ENCODE peak calls at places on chromosomes 7 and 10, in six cellular contexts. One of them, this sample, is unnamed.

GRCh38 chr7:105638942-105639495 is 57.7 kb upstream of the EFCAB10 start:
- DNase-seq in substantia nigra: no peak
- DNase-seq in BE2C: no peak
- DNase-seq in adipocyte: no peak
- DNase-seq in naive thymus-derived CD8-positive, alpha-beta T cell: no peak
- DNase-seq in PC-9: peak
- DNase-seq in this sample: no peak

GRCh38 chr7:18425227-18425626 is 70.3 kb upstream of the HDAC9 start:
- DNase-seq in substantia nigra: no peak
- DNase-seq in BE2C: no peak
- DNase-seq in adipocyte: no peak
- DNase-seq in naive thymus-derived CD8-positive, alpha-beta T cell: no peak
- DNase-seq in PC-9: no peak
- DNase-seq in this sample: no peak

GRCh38 chr10:3548702-3549101 is 236.3 kb downstream of the KLF6 start:
- DNase-seq in substantia nigra: no peak
- DNase-seq in BE2C: no peak
- DNase-seq in adipocyte: peak
- DNase-seq in naive thymus-derived CD8-positive, alpha-beta T cell: no peak
- DNase-seq in PC-9: no peak
- DNase-seq in this sample: no peak

GRCh38 chr10:93309062-93309461 is 173.1 kb downstream of the MYOF start:
- DNase-seq in substantia nigra: no peak
- DNase-seq in BE2C: peak
- DNase-seq in adipocyte: no peak
- DNase-seq in naive thymus-derived CD8-positive, alpha-beta T cell: no peak
- DNase-seq in PC-9: no peak
- DNase-seq in this sample: no peak

GRCh38 chr7:37149019-37149814 is 299.4 kb downstream of the ELMO1 start:
- DNase-seq in substantia nigra: no peak
- DNase-seq in BE2C: no peak
- DNase-seq in adipocyte: no peak
- DNase-seq in naive thymus-derived CD8-positive, alpha-beta T cell: no peak
- DNase-seq in PC-9: no peak
- DNase-seq in this sample: no peak

GRCh38 chr10:125775491-125776106 is at the start of gene MMP21:
- DNase-seq in substantia nigra: no peak
- DNase-seq in BE2C: no peak
- DNase-seq in adipocyte: no peak
- DNase-seq in naive thymus-derived CD8-positive, alpha-beta T cell: no peak
- DNase-seq in PC-9: no peak
- DNase-seq in this sample: no peak

GRCh38 chr10:123852411-123852951 is 39.1 kb downstream of the CPXM2 start:
- DNase-seq in substantia nigra: no peak
- DNase-seq in BE2C: no peak
- DNase-seq in adipocyte: no peak
- DNase-seq in naive thymus-derived CD8-positive, alpha-beta T cell: no peak
- DNase-seq in PC-9: no peak
- DNase-seq in this sample: no peak

GRCh38 chr7:150983893-150984368 is 5.8 kb upstream of the KCNH2 start:
- DNase-seq in substantia nigra: no peak
- DNase-seq in BE2C: no peak
- DNase-seq in adipocyte: peak
- DNase-seq in naive thymus-derived CD8-positive, alpha-beta T cell: no peak
- DNase-seq in PC-9: no peak
- DNase-seq in this sample: no peak

GRCh38 chr7:99106869-99107268 is 37.0 kb downstream of the SMURF1 start:
- DNase-seq in substantia nigra: no peak
- DNase-seq in BE2C: no peak
- DNase-seq in adipocyte: no peak
- DNase-seq in naive thymus-derived CD8-positive, alpha-beta T cell: no peak
- DNase-seq in PC-9: peak
- DNase-seq in this sample: no peak

GRCh38 chr7:133837248-133837647 is 289.9 kb upstream of the LRGUK start:
- DNase-seq in substantia nigra: no peak
- DNase-seq in BE2C: peak
- DNase-seq in adipocyte: no peak
- DNase-seq in naive thymus-derived CD8-positive, alpha-beta T cell: no peak
- DNase-seq in PC-9: no peak
- DNase-seq in this sample: no peak

GRCh38 chr10:103739039-103739764 is 116.2 kb downstream of the SH3PXD2A start:
- DNase-seq in substantia nigra: no peak
- DNase-seq in BE2C: no peak
- DNase-seq in adipocyte: peak
- DNase-seq in naive thymus-derived CD8-positive, alpha-beta T cell: no peak
- DNase-seq in PC-9: peak
- DNase-seq in this sample: no peak

GRCh38 chr10:12512292-12513002 is 163.1 kb downstream of the CAMK1D start:
- DNase-seq in substantia nigra: no peak
- DNase-seq in BE2C: no peak
- DNase-seq in adipocyte: no peak
- DNase-seq in naive thymus-derived CD8-positive, alpha-beta T cell: no peak
- DNase-seq in PC-9: no peak
- DNase-seq in this sample: no peak

GRCh38 chr7:2729043-2729892 is 41.3 kb downstream of the AMZ1 start:
- DNase-seq in substantia nigra: peak
- DNase-seq in BE2C: no peak
- DNase-seq in adipocyte: no peak
- DNase-seq in naive thymus-derived CD8-positive, alpha-beta T cell: peak
- DNase-seq in PC-9: no peak
- DNase-seq in this sample: no peak

GRCh38 chr10:11097686-11098085 is 80.0 kb downstream of the CELF2 start:
- DNase-seq in substantia nigra: no peak
- DNase-seq in BE2C: no peak
- DNase-seq in adipocyte: no peak
- DNase-seq in naive thymus-derived CD8-positive, alpha-beta T cell: no peak
- DNase-seq in PC-9: no peak
- DNase-seq in this sample: no peak

GRCh38 chr10:32327364-32327691 is 19.6 kb downstream of the EPC1 start:
- DNase-seq in substantia nigra: no peak
- DNase-seq in BE2C: no peak
- DNase-seq in adipocyte: peak
- DNase-seq in naive thymus-derived CD8-positive, alpha-beta T cell: no peak
- DNase-seq in PC-9: no peak
- DNase-seq in this sample: no peak

GRCh38 chr10:93745411-93746065 is 12.2 kb upstream of the LGI1 start:
- DNase-seq in substantia nigra: peak
- DNase-seq in BE2C: peak
- DNase-seq in adipocyte: peak
- DNase-seq in naive thymus-derived CD8-positive, alpha-beta T cell: no peak
- DNase-seq in PC-9: no peak
- DNase-seq in this sample: no peak

GRCh38 chr10:72630144-72630543 is 4.3 kb upstream of the MICU1 start:
- DNase-seq in substantia nigra: no peak
- DNase-seq in BE2C: no peak
- DNase-seq in adipocyte: no peak
- DNase-seq in naive thymus-derived CD8-positive, alpha-beta T cell: no peak
- DNase-seq in PC-9: peak
- DNase-seq in this sample: no peak

GRCh38 chr7:133763241-133763640 is 363.9 kb upstream of the LRGUK start:
- DNase-seq in substantia nigra: no peak
- DNase-seq in BE2C: no peak
- DNase-seq in adipocyte: peak
- DNase-seq in naive thymus-derived CD8-positive, alpha-beta T cell: no peak
- DNase-seq in PC-9: no peak
- DNase-seq in this sample: no peak

GRCh38 chr10:498760-499435 is 190.6 kb downstream of the DIP2C start:
- DNase-seq in substantia nigra: no peak
- DNase-seq in BE2C: no peak
- DNase-seq in adipocyte: no peak
- DNase-seq in naive thymus-derived CD8-positive, alpha-beta T cell: no peak
- DNase-seq in PC-9: no peak
- DNase-seq in this sample: no peak

GRCh38 chr7:42939457-42940240 is 7.5 kb downstream of the MRPL32 start:
- DNase-seq in substantia nigra: no peak
- DNase-seq in BE2C: no peak
- DNase-seq in adipocyte: no peak
- DNase-seq in naive thymus-derived CD8-positive, alpha-beta T cell: no peak
- DNase-seq in PC-9: no peak
- DNase-seq in this sample: no peak

This sample was measured in T-helper 22 cell.